ENCODE peak calls at places on chromosomes 1 and 21, in seven cellular contexts. U is heart left ventricle; Z is adrenal gland; P is A549; X is fibroblast of pulmonary artery; V is CD8-positive, alpha-beta T cell; Y is Peyer's patch. H is an unnamed sample.

GRCh38 chr21:26941436-26941835 is 25.5 kb downstream of the ADAMTS5 start:
- DNase-seq in Z (no peak), X (no peak), Y (no peak), U (no peak), P (no peak), V (no peak), H (peak)

GRCh38 chr1:87986154-87986914 is 657.7 kb downstream of the LMO4 start:
- DNase-seq in Y (no peak), U (no peak), P (peak), X (no peak), Z (no peak), V (no peak), H (no peak)

GRCh38 chr21:42833859-42834729 is 45.2 kb downstream of the WDR4 start:
- DNase-seq in U (no peak), V (no peak), Y (peak), X (no peak), Z (no peak), P (no peak), H (no peak)

GRCh38 chr1:161718559-161719324 is 2.6 kb upstream of the FCRLB start:
- DNase-seq in Z (no peak), P (no peak), V (no peak), U (no peak), X (no peak), Y (no peak), H (no peak)

GRCh38 chr1:8745749-8746390 is 71.6 kb downstream of the RERE start:
- DNase-seq in Z (no peak), X (no peak), Y (no peak), V (no peak), P (no peak), U (no peak), H (no peak)

GRCh38 chr1:54051936-54052469 is 1.0 kb downstream of the TMEM59 start:
- DNase-seq in Z (no peak), X (no peak), P (no peak), V (no peak), U (no peak), Y (no peak), H (peak)

GRCh38 chr1:193589597-193590040 is 403.2 kb upstream of the B3GALT2 start:
- DNase-seq in P (no peak), Z (peak), Y (no peak), X (peak), V (no peak), U (peak), H (peak)

GRCh38 chr1:43822040-43822439 is 111.6 kb upstream of the ARTN start:
- DNase-seq in P (peak), U (no peak), Z (peak), X (peak), Y (no peak), V (no peak), H (peak)

GRCh38 chr1:12435639-12436344 is 182.2 kb downstream of the DHRS3 start:
- DNase-seq in P (no peak), X (peak), V (no peak), Z (no peak), Y (no peak), U (no peak), H (no peak)

DNA sequence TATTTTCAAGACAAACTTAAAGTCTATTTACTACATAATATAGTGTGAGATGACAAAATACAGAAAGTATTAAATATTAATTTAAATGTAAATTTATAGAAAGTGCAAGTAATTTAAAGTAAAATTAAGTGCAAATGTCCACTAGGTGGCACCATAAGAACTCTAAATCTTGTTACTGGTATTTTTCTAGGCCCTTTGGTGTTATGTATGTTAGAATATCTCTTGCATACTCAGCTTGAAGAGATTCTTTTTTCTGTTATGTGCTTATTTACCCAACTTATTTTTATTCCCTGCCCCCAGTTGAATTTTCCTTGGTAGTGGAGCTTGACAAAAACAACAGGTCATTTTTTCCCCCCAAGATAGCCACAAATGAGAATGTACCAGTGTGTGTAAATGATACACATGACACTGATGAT is 71.5 kb downstream of the RPS6KC1 start:
- DNase-seq in Z (no peak), Y (no peak), X (peak), U (no peak), V (no peak), P (peak), H (peak)
- TF ChIP-seq CTCF in Z (peak), Y (peak), X (peak), U (peak), V (peak), P (peak), H (peak)

GRCh38 chr1:118960567-118961136 is 27.5 kb downstream of the TBX15 start:
- DNase-seq in V (no peak), Z (no peak), X (peak), Y (no peak), P (peak), U (no peak), H (no peak)

GRCh38 chr1:118958140-118958539 is 30.0 kb downstream of the TBX15 start:
- DNase-seq in U (no peak), P (no peak), V (no peak), X (no peak), Z (no peak), Y (no peak), H (no peak)

GRCh38 chr1:118961156-118961555 is 27.0 kb downstream of the TBX15 start:
- DNase-seq in X (no peak), Y (no peak), Z (no peak), U (no peak), V (no peak), P (peak), H (peak)

GRCh38 chr1:118958937-118959631 is 29.1 kb downstream of the TBX15 start:
- DNase-seq in Z (no peak), U (no peak), Y (no peak), P (peak), V (no peak), X (no peak), H (no peak)

DNA sequence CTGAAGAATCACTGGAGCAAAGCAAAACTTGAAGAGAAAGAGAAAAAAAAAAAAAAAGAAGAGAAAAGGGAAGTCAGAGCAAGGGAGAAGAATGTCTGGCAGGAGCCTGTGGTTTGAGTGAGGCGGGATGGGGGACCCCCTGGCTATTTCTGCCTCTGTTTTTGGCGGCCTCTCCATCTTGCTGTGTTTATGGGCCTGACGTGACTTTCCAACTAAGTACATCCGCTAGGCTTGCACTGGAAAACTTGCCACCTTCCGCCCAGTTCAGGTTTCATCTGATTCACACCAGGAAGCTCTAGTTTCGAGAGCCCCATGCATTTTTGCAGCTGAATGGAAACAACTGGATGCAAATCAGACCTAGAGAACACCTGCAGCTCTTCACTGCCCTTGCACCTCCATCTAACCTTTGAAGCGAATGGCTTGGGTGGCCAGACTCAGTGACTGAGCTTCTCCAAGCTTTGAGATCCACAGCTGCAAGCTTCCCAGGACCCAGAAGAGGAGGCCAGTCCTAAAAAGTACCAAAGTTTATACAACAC is 28.0 kb downstream of the TBX15 start:
- DNase-seq in P (peak), Y (peak), V (no peak), U (no peak), X (no peak), Z (no peak), H (peak)
- H3K4me3 ChIP-seq in P (no peak), Y (no peak), V (no peak), U (no peak), X (no peak), Z (no peak), H (no peak)

GRCh38 chr1:81471255-81471654 is 329.5 kb upstream of the ADGRL2 start:
- DNase-seq in P (no peak), V (no peak), X (no peak), U (no peak), Y (no peak), Z (no peak), H (no peak)
- TF ChIP-seq CTCF in P (no peak), V (no peak), X (no peak), U (no peak), Y (no peak), Z (no peak), H (no peak)

GRCh38 chr1:209936125-209936524 is 1.9 kb upstream of the SYT14 start:
- DNase-seq in Y (no peak), U (no peak), Z (no peak), V (no peak), P (no peak), X (no peak), H (no peak)

DNA sequence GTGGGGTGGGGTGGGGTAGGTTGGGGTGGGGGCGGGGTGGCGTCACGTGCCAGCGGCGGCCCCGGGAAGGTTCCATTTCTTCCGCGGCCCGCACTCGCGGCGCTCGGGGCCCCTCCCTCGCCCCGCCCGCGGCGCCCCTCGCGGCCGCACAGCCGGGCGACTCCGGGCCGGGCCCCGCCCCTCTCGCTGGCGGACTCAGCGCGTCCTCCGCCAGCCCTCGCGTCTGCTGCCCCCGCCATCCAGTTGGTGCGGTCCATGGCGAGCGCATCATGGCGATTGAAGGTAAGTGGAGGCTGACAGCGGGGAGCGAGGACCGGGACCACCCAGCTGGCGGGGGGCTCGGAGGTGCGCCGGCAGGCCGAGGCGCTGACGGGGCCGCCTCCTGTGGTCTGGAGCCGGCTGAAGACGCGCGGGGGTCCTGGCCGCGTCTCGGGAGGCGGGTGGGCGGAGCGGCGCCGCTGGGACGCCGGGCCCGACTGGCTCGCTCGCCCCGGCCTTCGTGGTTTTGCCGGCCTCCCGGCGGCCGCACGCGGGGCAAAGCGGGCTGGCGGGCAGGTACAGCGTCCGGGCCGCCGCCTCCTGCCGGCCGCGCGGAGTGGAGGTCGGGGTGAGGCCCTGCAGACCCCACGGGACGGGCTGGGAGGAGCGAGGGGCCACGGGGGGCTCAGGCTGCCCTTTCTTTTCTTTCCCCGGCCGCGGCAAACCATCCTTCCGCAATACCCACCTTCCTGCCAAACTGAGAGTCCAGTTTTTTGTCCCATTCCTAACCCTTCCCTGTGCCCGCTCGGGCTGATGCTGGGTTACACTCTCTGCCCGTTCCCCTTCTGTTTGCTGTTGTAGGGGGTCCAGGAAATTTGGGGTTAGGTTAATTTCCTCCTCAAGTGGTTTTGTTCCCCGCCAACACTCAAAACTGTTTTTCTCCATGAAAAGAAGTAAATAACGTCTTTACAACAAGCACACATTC is at the start of gene SYT14:
- DNase-seq in X (peak), Y (no peak), P (no peak), U (no peak), Z (peak), V (no peak), H (peak)
- H3K4me3 ChIP-seq in X (peak), Y (peak), P (peak), U (peak), Z (peak), V (no peak), H (no peak)

DNA sequence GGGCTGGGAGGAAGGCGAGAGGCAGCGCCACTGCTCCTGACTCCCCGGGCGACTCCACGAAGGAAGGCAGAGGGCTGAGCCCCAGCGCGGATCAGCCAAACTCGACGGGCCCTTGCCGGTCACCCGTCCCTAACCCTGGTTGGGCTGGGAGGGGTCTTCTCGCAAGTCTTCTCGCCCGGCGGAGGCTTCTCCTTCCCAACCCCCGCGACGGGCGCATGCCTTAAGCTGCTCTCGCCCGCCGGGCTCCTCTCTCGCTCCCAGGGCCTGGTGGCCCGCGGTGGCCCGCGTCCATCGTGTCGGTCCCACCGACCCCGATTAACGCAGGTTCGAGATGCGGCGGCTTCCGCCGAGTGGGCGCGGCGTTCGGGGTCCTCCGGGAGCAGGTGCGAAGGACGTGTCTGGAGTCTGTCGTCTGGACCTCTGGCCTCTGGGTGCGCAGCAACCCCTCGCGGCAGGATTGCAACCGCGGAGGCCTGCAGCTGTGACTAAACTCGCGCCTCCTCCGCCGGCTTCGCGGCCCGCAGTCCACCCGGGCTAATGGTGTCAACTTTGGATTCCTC is 29.0 kb upstream of the PPM1J start:
- DNase-seq in Y (no peak), Z (peak), U (peak), P (no peak), X (peak), V (no peak), H (peak)
- TF ChIP-seq CTCF in Y (peak), Z (no peak), U (peak), P (no peak), X (peak), V (no peak), H (peak)

DNA sequence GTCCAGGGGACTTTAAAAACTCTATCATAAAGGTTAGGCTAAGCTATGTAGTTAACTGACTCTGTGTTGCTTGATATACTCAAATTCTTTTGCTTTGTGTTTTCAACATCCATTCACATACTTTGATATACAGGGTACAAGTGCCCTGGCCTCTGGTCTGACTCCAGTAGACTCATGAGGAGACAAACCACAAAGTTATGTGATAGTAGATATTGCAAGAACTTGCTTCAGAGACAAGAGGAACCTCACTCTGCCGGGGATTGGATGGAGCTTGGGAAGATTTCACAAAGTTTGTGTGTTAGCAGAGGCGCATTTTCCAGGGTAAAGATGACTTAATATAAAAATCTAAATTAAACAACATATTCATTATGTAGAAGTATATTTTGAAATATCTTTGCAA is 1.4 kb downstream of the GORAB start:
- DNase-seq in Y (no peak), V (no peak), P (no peak), Z (no peak), U (no peak), X (peak), H (no peak)
- H3K4me3 ChIP-seq in Y (peak), V (no peak), P (peak), Z (no peak), U (peak), X (peak), H (no peak)

DNA sequence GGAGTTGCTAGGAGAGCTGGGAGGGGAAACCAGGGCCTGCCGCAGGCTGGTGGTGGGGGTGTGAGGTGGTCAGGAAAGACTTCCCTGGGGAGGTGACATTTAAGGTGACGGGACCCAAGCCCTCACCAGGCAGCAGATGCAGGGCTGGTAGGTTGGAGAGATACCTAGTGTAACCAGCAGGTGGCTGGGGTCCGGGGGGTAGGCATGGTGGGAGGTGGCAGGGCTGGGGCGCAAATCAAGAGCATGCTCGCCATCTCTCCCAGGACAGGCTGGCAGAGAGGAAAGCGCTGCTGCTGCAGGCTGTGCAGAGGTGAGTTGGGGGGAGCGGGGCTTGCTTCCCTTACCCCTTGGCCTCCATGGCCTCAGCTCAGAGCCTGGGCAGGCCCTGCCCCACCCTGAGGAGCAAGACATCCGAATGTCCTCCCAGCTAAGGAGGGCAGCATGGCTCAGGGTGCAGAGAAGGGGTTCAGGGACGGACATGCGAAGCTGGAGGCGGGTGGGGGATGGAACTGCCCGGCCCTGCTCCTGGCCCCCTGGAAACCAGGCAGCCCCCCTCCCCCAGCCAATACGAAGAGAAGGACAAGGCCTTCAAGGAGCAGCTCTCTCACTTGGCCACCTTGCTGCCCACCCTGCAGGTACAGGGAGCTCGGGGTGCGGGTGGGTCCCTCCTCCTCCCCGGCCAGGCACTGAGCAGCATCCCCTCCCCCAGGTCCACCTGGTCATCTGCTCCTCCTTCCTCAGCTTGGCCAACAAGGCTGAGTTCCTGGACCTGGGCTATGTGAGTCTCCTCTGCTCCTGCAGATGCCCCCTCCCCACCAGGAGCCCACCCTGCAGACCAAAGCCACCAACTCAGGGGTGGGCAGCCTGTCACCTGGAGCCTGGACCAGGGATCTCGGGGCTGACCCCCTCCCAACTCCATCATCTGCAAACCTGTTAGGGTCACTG is 4.0 kb downstream of the RNF207 start:
- DNase-seq in P (no peak), V (no peak), X (no peak), U (no peak), Z (no peak), Y (no peak), H (no peak)
- TF ChIP-seq CTCF in P (no peak), V (no peak), X (peak), U (no peak), Z (no peak), Y (no peak), H (peak)

GRCh38 chr1:221961532-221962292 is 219.8 kb upstream of the DUSP10 start:
- DNase-seq in X (peak), Z (peak), U (no peak), P (peak), Y (no peak), V (peak), H (peak)

GRCh38 chr1:221963742-221964141 is 221.9 kb upstream of the DUSP10 start:
- DNase-seq in Y (no peak), V (no peak), U (no peak), P (no peak), Z (no peak), X (no peak), H (no peak)

GRCh38 chr1:221965252-221965651 is 223.4 kb upstream of the DUSP10 start:
- DNase-seq in Y (no peak), Z (no peak), X (no peak), P (peak), U (no peak), V (no peak), H (no peak)

GRCh38 chr1:221962385-221962784 is 220.5 kb upstream of the DUSP10 start:
- DNase-seq in V (no peak), Z (no peak), U (no peak), Y (no peak), P (no peak), X (no peak), H (no peak)
- H3K4me3 ChIP-seq in V (no peak), Z (no peak), U (no peak), Y (no peak), P (no peak), X (no peak), H (no peak)

H was measured in epithelial cell of esophagus.